ENCODE peak calls at places on chromosomes 7 and 10, in six cellular contexts. L is uterus; Q is IMR-90; F is AG09309; N is GM12865; M is activated CD8-positive, alpha-beta T cell treated with anti-CD3 and anti-CD28 coated beads for 36 hours. K is an unnamed sample.

GRCh38 chr7:135940077-135941075 is 36.8 kb downstream of the MTPN start:
- DNase-seq in L (no peak), Q (no peak), F (no peak), N (no peak), M (no peak), K (no peak)

GRCh38 chr7:100091411-100092181 is 2.8 kb downstream of the COPS6 start:
- DNase-seq in L (no peak), Q (peak; percentile 37), F (no peak), N (peak; percentile 40), M (peak; percentile 35), K (no peak)

GRCh38 chr7:16803881-16804673 is 722 bp downstream of the AGR2 start:
- DNase-seq in L (no peak), Q (peak; percentile 19), F (no peak), N (no peak), M (no peak), K (no peak)

GRCh38 chr7:157189405-157189804 is 50.7 kb downstream of the UBE3C start:
- DNase-seq in L (no peak), Q (no peak), F (no peak), N (no peak), M (no peak), K (no peak)

GRCh38 chr10:56095506-56096225 is 265.4 kb downstream of the ZWINT start:
- DNase-seq in L (no peak), Q (no peak), F (no peak), N (no peak), M (no peak), K (no peak)

GRCh38 chr7:81297317-81297716 is 378.5 kb upstream of the SEMA3C start:
- DNase-seq in L (no peak), Q (no peak), F (no peak), N (no peak), M (no peak), K (no peak)

GRCh38 chr7:84950836-84951235 is 236.0 kb downstream of the SEMA3D start:
- DNase-seq in L (no peak), Q (peak; percentile 53), F (no peak), N (no peak), M (no peak), K (no peak)

GRCh38 chr7:66099551-66100407 is 14.9 kb upstream of the CRCP start:
- DNase-seq in L (peak; percentile 87), Q (peak; percentile 89), F (peak; percentile 72), N (peak; percentile 39), M (peak; percentile 42), K (no peak)

GRCh38 chr7:102467581-102468415 is 3.0 kb downstream of the LRWD1 start:
- DNase-seq in L (no peak), Q (no peak), F (no peak), N (no peak), M (no peak), K (no peak)

GRCh38 chr7:102466097-102466496 is 1.3 kb downstream of the LRWD1 start:
- DNase-seq in L (no peak), Q (no peak), F (no peak), N (no peak), M (no peak), K (no peak)

GRCh38 chr7:102463841-102464576 is 654 bp downstream of the ALKBH4 start:
- DNase-seq in L (no peak), Q (no peak), F (no peak), N (no peak), M (peak; percentile 29), K (no peak)

GRCh38 chr7:102468416-102469350 is 3.9 kb downstream of the LRWD1 start:
- DNase-seq in L (no peak), Q (no peak), F (no peak), N (no peak), M (no peak), K (no peak)

GRCh38 chr7:102464577-102465280 is at the start of the genes ALKBH4 and LRWD1:
- DNase-seq in L (peak; percentile 91), Q (peak; percentile 87), F (peak; percentile 51), N (peak; percentile 97), M (peak; percentile 97), K (peak; percentile 100)
- TF ChIP-seq CTCF in L (peak; percentile 66), Q (peak; percentile 16), F (no peak), N (peak; percentile 1), M (peak; percentile 10), K (no peak)

GRCh38 chr7:115032986-115033385 is 111.1 kb downstream of the MDFIC start:
- DNase-seq in L (no peak), Q (no peak), F (no peak), N (no peak), M (no peak), K (no peak)
- TF ChIP-seq CTCF in L (no peak), Q (no peak), F (no peak), N (no peak), M (no peak), K (no peak)

GRCh38 chr7:27661776-27662489 is 750 bp downstream of the HIBADH start:
- DNase-seq in L (peak; percentile 44), Q (peak; percentile 19), F (no peak), N (peak; percentile 49), M (peak; percentile 18), K (peak; percentile 46)

GRCh38 chr7:27656724-27657123 is 6.0 kb downstream of the HIBADH start:
- DNase-seq in L (no peak), Q (no peak), F (no peak), N (no peak), M (no peak), K (no peak)

GRCh38 chr7:27663989-27664331 is 1.3 kb upstream of the HIBADH start:
- DNase-seq in L (no peak), Q (no peak), F (no peak), N (no peak), M (no peak), K (no peak)

GRCh38 chr7:27662490-27663205 is at the start of gene HIBADH:
- DNase-seq in L (peak; percentile 100), Q (peak; percentile 99), F (peak; percentile 99), N (peak; percentile 99), M (peak; percentile 96), K (peak; percentile 97)
- TF ChIP-seq CTCF in L (peak; percentile 38), Q (peak; percentile 11), F (peak; percentile 8), N (peak; percentile 2), M (no peak), K (no peak)

GRCh38 chr10:34423607-34424325 is 391.3 kb downstream of the PARD3 start:
- DNase-seq in L (no peak), Q (no peak), F (no peak), N (no peak), M (no peak), K (no peak)

GRCh38 chr10:34430685-34431084 is 384.4 kb downstream of the PARD3 start:
- DNase-seq in L (no peak), Q (no peak), F (no peak), N (no peak), M (no peak), K (no peak)

GRCh38 chr10:34427911-34428216 is 387.2 kb downstream of the PARD3 start:
- DNase-seq in L (no peak), Q (no peak), F (no peak), N (no peak), M (no peak), K (no peak)

GRCh38 chr10:34420795-34421194 is 394.3 kb downstream of the PARD3 start:
- DNase-seq in L (no peak), Q (no peak), F (no peak), N (no peak), M (no peak), K (no peak)

GRCh38 chr10:34426041-34426440 is 389.1 kb downstream of the PARD3 start:
- DNase-seq in L (no peak), Q (no peak), F (no peak), N (no peak), M (no peak), K (no peak)
- TF ChIP-seq CTCF in L (no peak), Q (no peak), F (no peak), N (no peak), M (no peak), K (no peak)

DNA sequence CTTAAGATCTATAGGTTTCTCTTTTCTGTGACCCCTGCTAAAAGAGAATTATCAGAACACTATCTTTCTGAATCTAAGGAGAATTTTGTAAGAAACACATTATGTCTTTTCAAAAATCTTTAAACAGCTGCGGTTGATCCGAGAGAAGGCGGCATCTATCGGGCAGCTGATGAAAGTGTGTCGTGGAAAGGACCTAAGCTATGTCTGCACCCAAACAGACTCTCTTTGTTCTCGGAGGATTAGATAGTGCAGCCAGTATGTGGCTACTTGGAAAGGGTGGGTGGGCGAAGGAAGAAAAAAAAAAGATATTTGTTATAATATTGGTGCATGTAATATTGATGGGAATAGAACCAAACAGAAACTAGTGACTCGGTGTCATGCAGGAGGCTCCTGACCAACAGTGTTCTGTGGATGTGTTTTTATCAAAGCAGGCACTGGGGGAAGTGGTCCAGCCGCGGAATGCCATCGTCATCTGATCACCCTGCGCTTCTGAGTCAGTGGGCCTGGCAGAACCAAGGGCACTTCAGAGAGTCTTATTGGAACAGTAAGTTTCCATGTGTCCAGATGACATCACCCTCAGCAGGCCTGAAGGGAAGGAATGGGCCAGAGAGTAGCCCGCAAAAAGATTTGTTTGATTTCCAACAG is 509.7 kb upstream of the AKR1E2 start:
- DNase-seq in L (no peak), Q (peak; percentile 89), F (peak; percentile 74), N (no peak), M (no peak), K (no peak)
- TF ChIP-seq CTCF in L (no peak), Q (peak; percentile 29), F (peak; percentile 31), N (no peak), M (no peak), K (no peak)

DNA sequence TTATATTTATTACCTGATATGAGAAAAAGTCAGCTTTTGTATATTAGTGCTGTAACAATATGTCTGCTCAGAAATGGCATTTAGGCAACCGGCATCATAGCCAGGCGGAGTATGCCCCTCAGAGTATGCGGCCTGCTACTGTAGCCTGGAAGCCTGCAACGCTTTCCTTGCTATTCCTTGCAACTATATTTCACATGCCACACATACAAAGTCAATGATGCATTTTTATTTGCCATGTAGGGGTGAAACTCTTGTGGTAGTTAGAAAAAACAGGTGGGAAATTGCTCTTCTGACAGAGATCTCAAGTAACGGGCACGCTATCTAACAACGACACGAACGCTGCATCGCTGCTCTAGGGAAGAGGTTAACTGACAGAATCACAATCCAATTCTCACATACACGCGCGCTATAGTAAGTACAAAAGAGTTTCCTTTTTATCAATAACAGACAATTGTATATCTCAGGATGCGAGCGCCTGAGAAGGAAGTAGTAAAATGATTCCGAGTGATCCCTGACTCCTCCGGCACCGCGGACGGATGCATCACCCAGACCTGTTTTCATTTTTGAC is 5.9 kb downstream of the EBF3 start:
- DNase-seq in L (no peak), Q (no peak), F (no peak), N (no peak), M (no peak), K (no peak)
- TF ChIP-seq CTCF in L (no peak), Q (no peak), F (no peak), N (no peak), M (no peak), K (no peak)

DNA sequence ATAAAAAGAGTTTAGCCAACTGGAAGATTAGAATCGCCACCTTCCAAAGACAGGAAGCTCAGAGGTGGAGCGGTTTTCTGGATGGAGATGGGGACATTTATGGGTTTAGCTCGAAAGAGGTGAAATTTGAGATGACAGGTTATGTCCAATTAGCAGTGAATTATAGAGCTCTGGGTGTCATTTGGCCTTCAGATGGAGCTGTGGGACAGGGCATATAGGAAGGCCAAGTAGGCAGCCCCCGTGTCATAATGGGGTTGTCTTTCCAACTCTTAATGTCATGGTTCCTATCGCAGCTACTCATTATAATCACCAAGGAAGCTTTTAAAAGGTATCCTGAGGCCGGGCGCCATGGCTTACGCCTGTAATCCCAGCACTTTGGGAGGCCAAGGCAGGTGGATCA is 21.0 kb upstream of the EEPD1 start:
- DNase-seq in L (no peak), Q (no peak), F (no peak), N (no peak), M (no peak), K (no peak)
- TF ChIP-seq CTCF in L (no peak), Q (no peak), F (no peak), N (no peak), M (no peak), K (no peak)

K was measured in GM20000.